ENCODE peak calls at places on chromosomes 16 and 17, in ten cellular contexts. J, Y, C, W, F, L, H, Z, S and D are unnamed samples. For H3K4me1 and H3K27me3, the result is how much of the 10 kb centered on the place peaks cover.

GRCh38 chr17:64732336-64733006 is 70.4 kb upstream of the SMURF2 start:
- DNase-seq in J (no peak), Y (peak), C (peak), W (no peak), F (no peak), L (no peak), H (no peak), Z (no peak), S (peak), D (no peak)

GRCh38 chr17:69733171-69734014 is 318.9 kb downstream of the MAP2K6 start:
- DNase-seq in J (no peak), Y (peak), C (peak), W (no peak), F (peak), L (no peak), H (peak), Z (no peak), S (peak), D (no peak)

GRCh38 chr17:32283745-32284207 is 18.1 kb downstream of the RHBDL3 start:
- DNase-seq in J (no peak), Y (no peak), C (peak), W (no peak), F (no peak), L (no peak), H (no peak), Z (no peak), S (peak), D (no peak)

GRCh38 chr17:40348562-40349476 is 15.7 kb downstream of the GJD3 start:
- DNase-seq in J (no peak), Y (peak), C (no peak), W (peak), F (peak), L (no peak), H (no peak), Z (peak), S (peak), D (no peak)

GRCh38 chr17:8123695-8124349 is at the start of gene HES7:
- DNase-seq in J (no peak), Y (no peak), C (peak), W (no peak), F (no peak), L (no peak), H (no peak), Z (no peak), S (peak), D (peak)

GRCh38 chr17:47719411-47720152 is 13.5 kb upstream of the TBX21 start:
- DNase-seq in J (no peak), Y (no peak), C (peak), W (no peak), F (no peak), L (no peak), H (no peak), Z (no peak), S (peak), D (no peak)

GRCh38 chr17:45227101-45227591 is 5.5 kb downstream of the FMNL1 start:
- DNase-seq in J (no peak), Y (peak), C (no peak), W (no peak), F (no peak), L (no peak), H (no peak), Z (no peak), S (peak), D (no peak)

GRCh38 chr16:75267631-75268264 is 16.3 kb upstream of the BCAR1 start:
- DNase-seq in J (no peak), Y (peak), C (peak), W (peak), F (peak), L (no peak), H (no peak), Z (peak), S (peak), D (no peak)

GRCh38 chr16:29841631-29842030 is 21.4 kb downstream of the MVP start:
- DNase-seq in J (no peak), Y (no peak), C (no peak), W (no peak), F (no peak), L (no peak), H (no peak), Z (no peak), S (no peak), D (no peak)

GRCh38 chr17:8163978-8164814 is 1.4 kb upstream of the VAMP2 start:
- DNase-seq in J (peak), Y (peak), C (peak), W (peak), F (peak), L (no peak), H (peak), Z (peak), S (peak), D (peak)

GRCh38 chr17:76598004-76598439 is 12.4 kb upstream of the ST6GALNAC2 start:
- DNase-seq in J (no peak), Y (no peak), C (no peak), W (no peak), F (no peak), L (no peak), H (no peak), Z (no peak), S (no peak), D (no peak)

GRCh38 chr17:44321246-44322120 is 3.1 kb downstream of the SLC25A39 start:
- DNase-seq in J (no peak), Y (no peak), C (no peak), W (no peak), F (no peak), L (no peak), H (no peak), Z (no peak), S (no peak), D (no peak)

GRCh38 chr16:53433509-53433908 is 762 bp upstream of the RBL2 start:
- DNase-seq in J (no peak), Y (no peak), C (no peak), W (peak), F (peak), L (no peak), H (no peak), Z (peak), S (no peak), D (no peak)

GRCh38 chr17:42849451-42850157 is 1.4 kb upstream of the AOC3 start:
- DNase-seq in J (no peak), Y (no peak), C (no peak), W (no peak), F (no peak), L (no peak), H (no peak), Z (no peak), S (peak), D (no peak)

GRCh38 chr17:75524971-75525805 is at the start of gene LLGL2:
- DNase-seq in J (peak), Y (peak), C (peak), W (peak), F (peak), L (no peak), H (peak), Z (peak), S (peak), D (peak)

GRCh38 chr17:7119314-7119713 is 4.7 kb upstream of the ASGR2 start:
- DNase-seq in J (no peak), Y (no peak), C (no peak), W (peak), F (no peak), L (no peak), H (no peak), Z (no peak), S (no peak), D (no peak)

GRCh38 chr17:7114875-7115614 is 423 bp upstream of the ASGR2 start:
- DNase-seq in J (no peak), Y (peak), C (no peak), W (peak), F (no peak), L (no peak), H (no peak), Z (peak), S (no peak), D (no peak)

GRCh38 chr17:7124923-7125322 is 10.3 kb upstream of the ASGR2 start:
- DNase-seq in J (no peak), Y (no peak), C (no peak), W (no peak), F (no peak), L (no peak), H (no peak), Z (no peak), S (no peak), D (no peak)

GRCh38 chr17:7122386-7122785 is 7.8 kb upstream of the ASGR2 start:
- DNase-seq in J (no peak), Y (no peak), C (peak), W (no peak), F (no peak), L (no peak), H (no peak), Z (no peak), S (no peak), D (no peak)

GRCh38 chr17:7120123-7120522 is 5.5 kb upstream of the ASGR2 start:
- DNase-seq in J (no peak), Y (no peak), C (no peak), W (no peak), F (no peak), L (no peak), H (no peak), Z (no peak), S (no peak), D (no peak)
- H3K4me1 ChIP-seq in J (under half), Y (under half), C (under half), W (under half), F (under half), L (under half), H (under half), Z (under half), S (under half), D (under half)

GRCh38 chr17:66944365-66945203 is 19.9 kb upstream of the CACNG4 start:
- DNase-seq in J (no peak), Y (no peak), C (peak), W (peak), F (no peak), L (no peak), H (no peak), Z (peak), S (peak), D (no peak)
- H3K27me3 ChIP-seq in J (under half), Y (under half), C (under half), W (under half), F (under half), L (under half), H (under half), Z (under half), S (half or more), D (under half)

GRCh38 chr17:55742272-55743102 is 8.4 kb upstream of the PCTP start:
- DNase-seq in J (no peak), Y (no peak), C (no peak), W (no peak), F (no peak), L (no peak), H (peak), Z (no peak), S (no peak), D (peak)
- H3K4me1 ChIP-seq in J (under half), Y (under half), C (under half), W (under half), F (under half), L (under half), H (under half), Z (under half), S (under half), D (under half)

DNA sequence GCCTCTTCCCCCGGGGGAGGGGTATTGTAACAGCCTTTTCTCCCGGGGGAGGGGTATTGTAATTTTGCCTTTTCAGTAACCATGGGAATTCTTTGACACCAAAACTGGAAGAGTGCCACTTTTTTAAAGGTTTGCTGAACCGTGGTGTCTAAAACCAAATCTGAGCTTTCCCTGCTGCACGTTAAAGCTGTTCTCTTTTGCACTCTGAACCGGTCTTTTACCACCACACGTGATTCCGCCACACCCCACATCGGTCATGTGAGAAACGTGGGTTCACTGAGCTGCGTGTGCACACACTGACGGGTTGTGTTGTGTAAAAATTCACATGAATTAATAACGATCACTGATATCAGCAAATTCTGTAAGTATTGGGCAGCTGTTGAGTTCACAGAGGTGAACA is 9.2 kb upstream of the ACSF3 start:
- DNase-seq in J (peak), Y (no peak), C (no peak), W (no peak), F (no peak), L (no peak), H (no peak), Z (no peak), S (peak), D (no peak)
- H3K27me3 ChIP-seq in J (under half), Y (under half), C (under half), W (under half), F (half or more), L (half or more), H (under half), Z (under half), S (under half), D (under half)

GRCh38 chr16:13999895-14000425 is 71.2 kb upstream of the MRTFB start:
- DNase-seq in J (no peak), Y (peak), C (no peak), W (no peak), F (no peak), L (no peak), H (peak), Z (no peak), S (no peak), D (no peak)
- H3K4me1 ChIP-seq in J (under half), Y (under half), C (under half), W (under half), F (under half), L (under half), H (under half), Z (under half), S (under half), D (under half)